ENCODE peak calls at places on chromosomes 5 and 9, in nine cellular contexts. One of them, this sample, is unnamed.

GRCh38 chr5:54909911-54910870 is 75.2 kb downstream of the ESM1 start:
- DNase-seq in neural progenitor cell: no peak
- DNase-seq in EL: peak
- DNase-seq in heart right ventricle: no peak
- DNase-seq in transverse colon: no peak
- DNase-seq in BJ: no peak
- DNase-seq in CD8-positive, alpha-beta memory T cell: no peak
- DNase-seq in T-helper 1 cell: no peak
- DNase-seq in iris pigment epithelial cell: peak
- DNase-seq in this sample: peak

GRCh38 chr5:104652271-104652861 is 1089.8 kb upstream of the NUDT12 start:
- DNase-seq in CD8-positive, alpha-beta memory T cell: no peak
- DNase-seq in neural progenitor cell: peak
- DNase-seq in iris pigment epithelial cell: no peak
- DNase-seq in T-helper 1 cell: no peak
- DNase-seq in BJ: no peak
- DNase-seq in heart right ventricle: no peak
- DNase-seq in EL: no peak
- DNase-seq in transverse colon: no peak
- DNase-seq in this sample: peak

GRCh38 chr9:86098793-86099694 is at the start of gene GOLM1:
- DNase-seq in CD8-positive, alpha-beta memory T cell: peak
- DNase-seq in heart right ventricle: peak
- DNase-seq in neural progenitor cell: peak
- DNase-seq in transverse colon: peak
- DNase-seq in BJ: no peak
- DNase-seq in T-helper 1 cell: peak
- DNase-seq in iris pigment epithelial cell: peak
- DNase-seq in EL: peak
- DNase-seq in this sample: peak

GRCh38 chr5:154972476-154973080 is 31.7 kb downstream of the MRPL22 start:
- DNase-seq in iris pigment epithelial cell: peak
- DNase-seq in heart right ventricle: peak
- DNase-seq in T-helper 1 cell: no peak
- DNase-seq in BJ: no peak
- DNase-seq in transverse colon: no peak
- DNase-seq in EL: peak
- DNase-seq in neural progenitor cell: peak
- DNase-seq in CD8-positive, alpha-beta memory T cell: no peak
- DNase-seq in this sample: peak

GRCh38 chr9:117214416-117214815 is 200.4 kb downstream of the ASTN2 start:
- DNase-seq in T-helper 1 cell: no peak
- DNase-seq in transverse colon: no peak
- DNase-seq in neural progenitor cell: no peak
- DNase-seq in BJ: no peak
- DNase-seq in EL: no peak
- DNase-seq in iris pigment epithelial cell: no peak
- DNase-seq in CD8-positive, alpha-beta memory T cell: no peak
- DNase-seq in heart right ventricle: no peak
- DNase-seq in this sample: no peak

GRCh38 chr9:136567651-136568287 is 21.9 kb upstream of the NOTCH1 start:
- DNase-seq in neural progenitor cell: peak
- DNase-seq in T-helper 1 cell: no peak
- DNase-seq in transverse colon: peak
- DNase-seq in iris pigment epithelial cell: peak
- DNase-seq in heart right ventricle: peak
- DNase-seq in BJ: no peak
- DNase-seq in CD8-positive, alpha-beta memory T cell: no peak
- DNase-seq in EL: peak
- DNase-seq in this sample: peak

GRCh38 chr9:132214027-132214622 is 52.3 kb downstream of the NTNG2 start:
- DNase-seq in BJ: peak
- DNase-seq in iris pigment epithelial cell: peak
- DNase-seq in transverse colon: no peak
- DNase-seq in heart right ventricle: peak
- DNase-seq in EL: peak
- DNase-seq in T-helper 1 cell: no peak
- DNase-seq in CD8-positive, alpha-beta memory T cell: no peak
- DNase-seq in neural progenitor cell: peak
- DNase-seq in this sample: peak

GRCh38 chr9:33065157-33066076 is 11.1 kb downstream of the SMU1 start:
- DNase-seq in CD8-positive, alpha-beta memory T cell: no peak
- DNase-seq in BJ: no peak
- DNase-seq in transverse colon: no peak
- DNase-seq in EL: no peak
- DNase-seq in heart right ventricle: no peak
- DNase-seq in neural progenitor cell: no peak
- DNase-seq in iris pigment epithelial cell: no peak
- DNase-seq in T-helper 1 cell: no peak
- DNase-seq in this sample: no peak

GRCh38 chr9:33820231-33820745 is 3.3 kb downstream of the UBE2R2 start:
- DNase-seq in EL: no peak
- DNase-seq in transverse colon: no peak
- DNase-seq in neural progenitor cell: no peak
- DNase-seq in CD8-positive, alpha-beta memory T cell: no peak
- DNase-seq in iris pigment epithelial cell: no peak
- DNase-seq in T-helper 1 cell: no peak
- DNase-seq in heart right ventricle: no peak
- DNase-seq in BJ: no peak
- DNase-seq in this sample: no peak

GRCh38 chr9:5626727-5627634 is 1.9 kb upstream of the RIC1 start:
- DNase-seq in CD8-positive, alpha-beta memory T cell: peak
- DNase-seq in neural progenitor cell: no peak
- DNase-seq in iris pigment epithelial cell: peak
- DNase-seq in transverse colon: peak
- DNase-seq in heart right ventricle: peak
- DNase-seq in BJ: peak
- DNase-seq in T-helper 1 cell: no peak
- DNase-seq in EL: peak
- DNase-seq in this sample: peak

GRCh38 chr9:105141448-105142101 is 102.9 kb upstream of the SLC44A1 start:
- DNase-seq in heart right ventricle: no peak
- DNase-seq in neural progenitor cell: no peak
- DNase-seq in CD8-positive, alpha-beta memory T cell: no peak
- DNase-seq in T-helper 1 cell: no peak
- DNase-seq in iris pigment epithelial cell: no peak
- DNase-seq in EL: no peak
- DNase-seq in transverse colon: no peak
- DNase-seq in BJ: no peak
- DNase-seq in this sample: no peak

GRCh38 chr5:137995077-137995746 is 37.7 kb downstream of the FAM13B start:
- DNase-seq in BJ: no peak
- DNase-seq in EL: peak
- DNase-seq in CD8-positive, alpha-beta memory T cell: no peak
- DNase-seq in heart right ventricle: no peak
- DNase-seq in iris pigment epithelial cell: peak
- DNase-seq in neural progenitor cell: no peak
- DNase-seq in T-helper 1 cell: no peak
- DNase-seq in transverse colon: no peak
- DNase-seq in this sample: peak

GRCh38 chr9:91192785-91193657 is 168.7 kb downstream of the AUH start:
- DNase-seq in transverse colon: peak
- DNase-seq in heart right ventricle: peak
- DNase-seq in iris pigment epithelial cell: peak
- DNase-seq in CD8-positive, alpha-beta memory T cell: peak
- DNase-seq in EL: peak
- DNase-seq in neural progenitor cell: peak
- DNase-seq in BJ: peak
- DNase-seq in T-helper 1 cell: no peak
- DNase-seq in this sample: peak

This sample was measured in astrocyte of the hippocampus.